ENCODE peak calls at places on chromosomes 1 and 21, in five cellular contexts. One of them, this sample, is unnamed.
A peak's percentile ranks its signal among the peaks of the same experiment; 100 is the strongest.

GRCh38 chr1:53919675-53920066 is 25.7 kb downstream of the DIO1 start:
- DNase-seq in body of pancreas: no peak
- DNase-seq in testis: no peak
- DNase-seq in suprapubic skin: no peak
- DNase-seq in Peyer's patch: no peak
- DNase-seq in this sample: no peak

GRCh38 chr1:12064073-12064969 is 1.2 kb downstream of the TNFRSF8 start:
- DNase-seq in Peyer's patch: no peak
- DNase-seq in body of pancreas: no peak
- DNase-seq in testis: no peak
- DNase-seq in suprapubic skin: no peak
- DNase-seq in this sample: no peak

GRCh38 chr1:33317946-33318345 is 3.0 kb downstream of the A3GALT2 start:
- DNase-seq in Peyer's patch: no peak
- DNase-seq in suprapubic skin: no peak
- DNase-seq in testis: no peak
- DNase-seq in body of pancreas: no peak
- DNase-seq in this sample: no peak

GRCh38 chr1:36408479-36408878 is 10.8 kb upstream of the LSM10 start:
- DNase-seq in Peyer's patch: no peak
- DNase-seq in suprapubic skin: no peak
- DNase-seq in body of pancreas: no peak
- DNase-seq in testis: no peak
- DNase-seq in this sample: no peak

GRCh38 chr1:43858324-43858723 is 75.3 kb upstream of the ARTN start:
- DNase-seq in body of pancreas: no peak
- DNase-seq in Peyer's patch: no peak
- DNase-seq in suprapubic skin: no peak
- DNase-seq in testis: peak; percentile 74
- DNase-seq in this sample: peak; percentile 76

GRCh38 chr1:192506741-192507155 is 68.8 kb upstream of the RGS1 start:
- DNase-seq in suprapubic skin: no peak
- DNase-seq in testis: no peak
- DNase-seq in Peyer's patch: no peak
- DNase-seq in body of pancreas: no peak
- DNase-seq in this sample: peak; percentile 27

GRCh38 chr21:35002879-35003722 is 46.0 kb downstream of the RUNX1 start:
- DNase-seq in testis: no peak
- DNase-seq in suprapubic skin: no peak
- DNase-seq in Peyer's patch: no peak
- DNase-seq in body of pancreas: no peak
- DNase-seq in this sample: no peak

GRCh38 chr1:5389101-5389885 is 602.9 kb downstream of the NPHP4 start:
- DNase-seq in body of pancreas: no peak
- DNase-seq in testis: no peak
- DNase-seq in suprapubic skin: no peak
- DNase-seq in Peyer's patch: peak; percentile 30
- DNase-seq in this sample: no peak

GRCh38 chr1:4759671-4760070 is 105.3 kb downstream of the AJAP1 start:
- DNase-seq in testis: no peak
- DNase-seq in suprapubic skin: no peak
- DNase-seq in Peyer's patch: no peak
- DNase-seq in body of pancreas: no peak
- DNase-seq in this sample: no peak

GRCh38 chr1:150018165-150018564 is 7.6 kb upstream of the OTUD7B start:
- DNase-seq in Peyer's patch: no peak
- DNase-seq in suprapubic skin: no peak
- DNase-seq in body of pancreas: no peak
- DNase-seq in testis: no peak
- DNase-seq in this sample: no peak

GRCh38 chr21:14630556-14631069 is 84.5 kb upstream of the SAMSN1 start:
- DNase-seq in suprapubic skin: no peak
- DNase-seq in testis: no peak
- DNase-seq in Peyer's patch: no peak
- DNase-seq in body of pancreas: no peak
- DNase-seq in this sample: no peak

GRCh38 chr1:210269981-210270380 is 37.4 kb downstream of the SERTAD4 start:
- DNase-seq in Peyer's patch: no peak
- DNase-seq in body of pancreas: no peak
- DNase-seq in suprapubic skin: no peak
- DNase-seq in testis: no peak
- DNase-seq in this sample: no peak

GRCh38 chr1:65434255-65434654 is 13.8 kb downstream of the LEPR start:
- DNase-seq in suprapubic skin: no peak
- DNase-seq in body of pancreas: no peak
- DNase-seq in testis: no peak
- DNase-seq in Peyer's patch: no peak
- DNase-seq in this sample: no peak

GRCh38 chr1:117825414-117825813 is 104.0 kb downstream of the GDAP2 start:
- DNase-seq in suprapubic skin: no peak
- DNase-seq in Peyer's patch: no peak
- DNase-seq in body of pancreas: peak; percentile 19
- DNase-seq in testis: no peak
- DNase-seq in this sample: no peak

GRCh38 chr1:200901796-200902444 is 7.2 kb downstream of the INAVA start:
- DNase-seq in testis: no peak
- DNase-seq in body of pancreas: no peak
- DNase-seq in suprapubic skin: no peak
- DNase-seq in Peyer's patch: no peak
- DNase-seq in this sample: no peak

GRCh38 chr1:38527373-38527966 is 332.1 kb downstream of the RRAGC start:
- DNase-seq in body of pancreas: no peak
- DNase-seq in suprapubic skin: no peak
- DNase-seq in testis: no peak
- DNase-seq in Peyer's patch: no peak
- DNase-seq in this sample: peak; percentile 31

GRCh38 chr1:21818661-21819060 is 6.6 kb downstream of the LDLRAD2 start:
- DNase-seq in Peyer's patch: peak; percentile 78
- DNase-seq in testis: peak; percentile 37
- DNase-seq in body of pancreas: no peak
- DNase-seq in suprapubic skin: no peak
- DNase-seq in this sample: peak; percentile 58

GRCh38 chr1:244896550-244896949 is 32.2 kb upstream of the HNRNPU start:
- DNase-seq in suprapubic skin: no peak
- DNase-seq in testis: no peak
- DNase-seq in Peyer's patch: no peak
- DNase-seq in body of pancreas: no peak
- DNase-seq in this sample: peak; percentile 47

GRCh38 chr1:236124965-236125364 is 17.4 kb upstream of the GPR137B start:
- DNase-seq in Peyer's patch: no peak
- DNase-seq in body of pancreas: no peak
- DNase-seq in testis: no peak
- DNase-seq in suprapubic skin: no peak
- DNase-seq in this sample: no peak

GRCh38 chr1:998905-999796 is 746 bp downstream of the HES4 start:
- DNase-seq in Peyer's patch: peak; percentile 59
- DNase-seq in suprapubic skin: peak; percentile 75
- DNase-seq in testis: no peak
- DNase-seq in body of pancreas: no peak
- DNase-seq in this sample: peak; percentile 76

GRCh38 chr1:999797-1000356 is at the start of gene HES4:
- DNase-seq in body of pancreas: peak; percentile 83
- DNase-seq in suprapubic skin: peak; percentile 90
- DNase-seq in Peyer's patch: peak; percentile 88
- DNase-seq in testis: peak; percentile 90
- DNase-seq in this sample: peak; percentile 97

GRCh38 chr1:1001631-1002300 is 1.9 kb upstream of the HES4 start:
- DNase-seq in testis: peak; percentile 75
- DNase-seq in Peyer's patch: peak; percentile 87
- DNase-seq in body of pancreas: peak; percentile 83
- DNase-seq in suprapubic skin: peak; percentile 83
- DNase-seq in this sample: peak; percentile 89

GRCh38 chr1:1001057-1001630 is 1.2 kb upstream of the HES4 start:
- DNase-seq in body of pancreas: no peak
- DNase-seq in Peyer's patch: peak; percentile 51
- DNase-seq in testis: no peak
- DNase-seq in suprapubic skin: peak; percentile 67
- DNase-seq in this sample: peak; percentile 48

GRCh38 chr1:1000357-1001056 is 610 bp upstream of the HES4 start:
- DNase-seq in body of pancreas: peak; percentile 79
- DNase-seq in testis: peak; percentile 70
- DNase-seq in Peyer's patch: peak; percentile 75
- DNase-seq in suprapubic skin: peak; percentile 85
- DNase-seq in this sample: peak; percentile 93
- H3K4me1 ChIP-seq in body of pancreas: peaks cover 55% of the 10 kb centered on the region
- H3K4me1 ChIP-seq in testis: peaks cover 19% of the 10 kb centered on the region
- H3K4me1 ChIP-seq in Peyer's patch: peaks cover 54% of the 10 kb centered on the region
- H3K4me1 ChIP-seq in suprapubic skin: peaks cover 66% of the 10 kb centered on the region
- H3K4me1 ChIP-seq in this sample: peaks cover 24% of the 10 kb centered on the region

DNA sequence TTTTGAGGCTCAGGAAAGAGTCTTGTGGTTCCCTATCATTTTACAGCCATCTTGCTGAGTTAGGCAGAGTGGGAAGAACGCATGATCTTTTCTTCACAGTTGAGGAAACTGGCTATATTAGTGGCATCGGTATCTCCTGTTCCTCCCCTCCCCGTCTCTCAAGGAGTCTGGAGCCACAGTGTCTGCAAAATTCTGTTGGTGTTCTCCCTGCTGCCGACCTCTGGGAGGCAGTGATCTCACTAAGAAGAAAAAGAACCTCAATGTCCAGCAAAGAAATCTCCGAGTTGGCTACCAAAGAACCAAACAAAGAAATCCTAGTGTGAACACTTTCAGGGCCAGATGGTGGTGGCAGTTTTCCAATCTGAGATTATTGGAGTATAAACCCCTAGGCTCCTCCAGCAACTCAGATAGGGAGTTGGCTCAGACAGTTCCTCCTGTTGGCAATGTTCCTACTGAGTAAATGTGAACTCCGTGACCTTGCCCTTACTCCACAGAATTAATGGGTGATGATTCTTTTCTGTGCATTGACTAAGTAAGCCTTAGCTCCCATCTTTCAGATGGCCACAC is 41.2 kb downstream of the PRAMEF20 start:
- DNase-seq in body of pancreas: no peak
- DNase-seq in suprapubic skin: no peak
- DNase-seq in Peyer's patch: no peak
- DNase-seq in testis: peak; percentile 56
- DNase-seq in this sample: no peak
- H3K9me3 ChIP-seq in body of pancreas: no peaks in the 10 kb centered on the region
- H3K9me3 ChIP-seq in suprapubic skin: no peaks in the 10 kb centered on the region
- H3K9me3 ChIP-seq in Peyer's patch: no peaks in the 10 kb centered on the region
- H3K9me3 ChIP-seq in testis: no peaks in the 10 kb centered on the region
- H3K9me3 ChIP-seq in this sample: no peaks in the 10 kb centered on the region

DNA sequence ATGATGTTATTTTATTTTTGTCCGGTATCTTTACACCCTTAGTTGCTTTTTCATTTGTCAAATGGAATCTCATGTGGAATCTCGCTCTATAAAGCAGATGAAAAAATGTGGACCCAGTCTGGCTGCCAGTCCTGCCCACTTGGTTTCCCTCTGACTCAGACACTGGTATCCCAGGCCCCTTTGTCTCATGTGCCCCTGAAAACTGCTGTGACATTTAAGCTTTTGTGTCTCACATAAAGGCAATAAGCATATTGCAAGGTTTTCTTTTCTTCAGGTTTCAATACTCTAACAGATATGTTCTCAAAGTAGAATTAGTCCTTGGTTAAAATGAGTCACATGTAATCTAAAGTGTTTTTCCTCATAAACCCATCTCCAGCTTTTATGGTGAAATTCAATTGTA is 183.3 kb downstream of the ST6GALNAC3 start:
- DNase-seq in Peyer's patch: no peak
- DNase-seq in suprapubic skin: no peak
- DNase-seq in body of pancreas: no peak
- DNase-seq in testis: no peak
- DNase-seq in this sample: no peak
- H3K4me1 ChIP-seq in Peyer's patch: no peaks in the 10 kb centered on the region
- H3K4me1 ChIP-seq in suprapubic skin: no peaks in the 10 kb centered on the region
- H3K4me1 ChIP-seq in body of pancreas: no peaks in the 10 kb centered on the region
- H3K4me1 ChIP-seq in testis: no peaks in the 10 kb centered on the region
- H3K4me1 ChIP-seq in this sample: peaks cover 6% of the 10 kb centered on the region

DNA sequence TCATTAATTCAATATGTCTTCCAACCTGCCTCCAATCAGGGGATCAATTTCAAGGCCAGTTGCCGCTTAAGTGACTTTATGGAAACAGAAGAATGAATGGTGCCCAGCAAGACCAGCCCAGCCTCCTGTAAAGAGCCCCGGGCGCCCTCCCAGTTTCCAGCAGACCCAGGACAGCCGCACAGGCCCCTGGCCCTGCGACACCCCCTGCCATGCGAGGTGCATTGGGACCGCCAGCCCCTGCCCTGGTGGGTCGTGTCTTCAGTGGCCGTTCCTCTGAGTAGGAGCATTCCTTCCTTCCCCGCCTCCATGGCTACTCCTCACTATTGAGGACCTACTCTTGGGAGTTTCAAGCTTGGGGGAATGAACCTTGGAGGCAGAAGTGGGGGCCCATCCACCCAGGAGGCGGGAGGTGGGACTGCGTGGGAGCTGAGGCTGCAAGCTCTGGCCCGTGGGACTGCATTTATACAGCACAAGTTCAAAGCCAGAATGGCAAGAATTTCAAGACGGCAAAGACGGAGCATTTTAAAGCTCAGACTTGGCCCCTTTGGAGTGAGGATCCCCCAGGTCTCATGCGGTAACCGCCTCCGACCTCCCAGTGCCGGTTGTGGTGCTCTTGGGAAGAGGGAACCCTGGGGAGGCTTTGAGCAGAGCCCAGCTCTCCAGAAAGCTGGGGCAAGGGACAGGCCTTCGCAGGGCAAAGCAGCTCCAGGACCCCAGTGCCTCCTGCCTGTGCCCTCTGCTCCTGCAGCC is 73.1 kb upstream of the ACTRT2 start:
- DNase-seq in suprapubic skin: no peak
- DNase-seq in Peyer's patch: peak; percentile 30
- DNase-seq in body of pancreas: no peak
- DNase-seq in testis: no peak
- DNase-seq in this sample: no peak
- H3K9me3 ChIP-seq in suprapubic skin: no peaks in the 10 kb centered on the region
- H3K9me3 ChIP-seq in Peyer's patch: no peaks in the 10 kb centered on the region
- H3K9me3 ChIP-seq in body of pancreas: no peaks in the 10 kb centered on the region
- H3K9me3 ChIP-seq in testis: no peaks in the 10 kb centered on the region
- H3K9me3 ChIP-seq in this sample: no peaks in the 10 kb centered on the region

GRCh38 chr1:183585038-183585437 is 5.2 kb downstream of the NCF2 start:
- DNase-seq in suprapubic skin: no peak
- DNase-seq in testis: no peak
- DNase-seq in body of pancreas: no peak
- DNase-seq in Peyer's patch: no peak
- DNase-seq in this sample: no peak

GRCh38 chr1:183586455-183586854 is 3.8 kb downstream of the NCF2 start:
- DNase-seq in testis: no peak
- DNase-seq in suprapubic skin: no peak
- DNase-seq in Peyer's patch: no peak
- DNase-seq in body of pancreas: no peak
- DNase-seq in this sample: no peak

GRCh38 chr1:183589384-183589783 is 875 bp downstream of the NCF2 start:
- DNase-seq in testis: no peak
- DNase-seq in suprapubic skin: no peak
- DNase-seq in body of pancreas: no peak
- DNase-seq in Peyer's patch: no peak
- DNase-seq in this sample: no peak

GRCh38 chr1:183588827-183589226 is 1.4 kb downstream of the NCF2 start:
- DNase-seq in body of pancreas: no peak
- DNase-seq in suprapubic skin: no peak
- DNase-seq in testis: no peak
- DNase-seq in Peyer's patch: no peak
- DNase-seq in this sample: peak; percentile 32

DNA sequence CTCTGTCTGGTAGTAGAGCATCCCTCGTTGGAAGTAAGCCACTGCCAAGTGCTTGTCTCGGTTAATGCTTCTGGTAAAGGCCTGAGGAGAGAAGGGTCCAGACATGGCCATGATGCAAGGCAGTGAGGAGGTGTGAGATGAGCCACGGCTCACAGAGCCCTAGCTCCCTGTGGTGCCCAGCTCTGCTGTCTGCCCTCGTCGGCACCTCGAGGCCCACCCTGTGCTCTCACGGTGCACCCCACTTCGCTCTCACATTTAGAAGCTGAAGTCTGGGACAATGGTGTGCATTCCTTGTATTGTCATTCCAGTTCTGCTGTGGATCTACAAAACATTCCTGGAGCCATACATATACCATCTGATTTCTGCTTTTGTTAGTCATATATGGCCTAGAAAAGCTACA is 3.4 kb downstream of the NCF2 start:
- DNase-seq in body of pancreas: no peak
- DNase-seq in Peyer's patch: no peak
- DNase-seq in suprapubic skin: no peak
- DNase-seq in testis: no peak
- DNase-seq in this sample: no peak
- H3K4me1 ChIP-seq in body of pancreas: no peaks in the 10 kb centered on the region
- H3K4me1 ChIP-seq in Peyer's patch: peaks cover 4% of the 10 kb centered on the region
- H3K4me1 ChIP-seq in suprapubic skin: peaks cover 7% of the 10 kb centered on the region
- H3K4me1 ChIP-seq in testis: no peaks in the 10 kb centered on the region
- H3K4me1 ChIP-seq in this sample: peaks cover 12% of the 10 kb centered on the region